ENCODE peak calls at places on chromosome 4, in four cellular contexts. O, N, B and J are unnamed samples.

GRCh38 chr4:83708500-83709175 is 172.7 kb downstream of the GPAT3 start:
- DNase-seq in O (no peak), N (no peak), B (no peak), J (no peak)

GRCh38 chr4:37890501-37891220 is at the start of gene TBC1D1:
- DNase-seq in O (no peak), N (no peak), B (no peak), J (no peak)

GRCh38 chr4:40214661-40215418 is 18.0 kb downstream of the RHOH start:
- DNase-seq in O (no peak), N (no peak), B (no peak), J (no peak)

GRCh38 chr4:109721033-109721432 is 8.8 kb downstream of the PLA2G12A start:
- DNase-seq in O (no peak), N (peak), B (no peak), J (no peak)

GRCh38 chr4:175330652-175331051 is 412.5 kb downstream of the ADAM29 start:
- DNase-seq in O (no peak), N (no peak), B (no peak), J (no peak)

GRCh38 chr4:55124337-55125076 is 888 bp downstream of the KDR start:
- DNase-seq in O (no peak), N (no peak), B (no peak), J (no peak)

GRCh38 chr4:4425119-4425690 is 38.3 kb downstream of the NSG1 start:
- DNase-seq in O (no peak), N (no peak), B (no peak), J (no peak)

GRCh38 chr4:1169691-1170096 is 2.7 kb downstream of the SPON2 start:
- DNase-seq in O (no peak), N (no peak), B (no peak), J (no peak)

GRCh38 chr4:16603178-16603577 is 295.3 kb downstream of the LDB2 start:
- DNase-seq in O (no peak), N (no peak), B (no peak), J (no peak)

GRCh38 chr4:17719106-17719505 is 62.3 kb downstream of the FAM184B start:
- DNase-seq in O (no peak), N (no peak), B (no peak), J (no peak)

GRCh38 chr4:33649015-33649414 is 2595.3 kb downstream of the ARAP2 start:
- DNase-seq in O (no peak), N (no peak), B (no peak), J (peak)

GRCh38 chr4:177005801-177006230 is 213.1 kb upstream of the VEGFC start:
- DNase-seq in O (no peak), N (no peak), B (no peak), J (no peak)

GRCh38 chr4:61555789-61556188 is 355.7 kb downstream of the ADGRL3 start:
- DNase-seq in O (no peak), N (no peak), B (peak), J (no peak)

GRCh38 chr4:152590179-152591031 is 54.5 kb upstream of the FBXW7 start:
- DNase-seq in O (no peak), N (no peak), B (no peak), J (no peak)

GRCh38 chr4:3415471-3416141 is 26.2 kb upstream of the HGFAC start:
- DNase-seq in O (no peak), N (no peak), B (no peak), J (no peak)

GRCh38 chr4:43471950-43472349 is 579.4 kb downstream of the GRXCR1 start:
- DNase-seq in O (no peak), N (no peak), B (peak), J (no peak)

GRCh38 chr4:183444953-183445543 is 612 bp downstream of the CDKN2AIP start:
- DNase-seq in O (no peak), N (no peak), B (no peak), J (no peak)

GRCh38 chr4:22787753-22788389 is 95.1 kb downstream of the GBA3 start:
- DNase-seq in O (no peak), N (no peak), B (no peak), J (no peak)

GRCh38 chr4:48454591-48454990 is 28.6 kb upstream of the SLC10A4 start:
- DNase-seq in O (no peak), N (no peak), B (no peak), J (no peak)

GRCh38 chr4:153060191-153060590 is 124.1 kb downstream of the FHDC1 start:
- DNase-seq in O (no peak), N (no peak), B (no peak), J (no peak)

GRCh38 chr4:137180349-137180748 is 351.9 kb downstream of the PCDH18 start:
- DNase-seq in O (no peak), N (no peak), B (no peak), J (peak)

GRCh38 chr4:122921971-122922876 is at the start of gene NUDT6:
- DNase-seq in O (no peak), N (peak), B (peak), J (no peak)

GRCh38 chr4:3128976-3129375 is 54.5 kb downstream of the HTT start:
- DNase-seq in O (no peak), N (no peak), B (no peak), J (no peak)

GRCh38 chr4:167109859-167110258 is 124.4 kb downstream of the SPOCK3 start:
- DNase-seq in O (no peak), N (no peak), B (no peak), J (no peak)

GRCh38 chr4:114208747-114209146 is 229.3 kb upstream of the ARSJ start:
- DNase-seq in O (no peak), N (no peak), B (no peak), J (no peak)

GRCh38 chr4:25949166-25949748 is 35.2 kb downstream of the SMIM20 start:
- DNase-seq in O (no peak), N (no peak), B (peak), J (no peak)

GRCh38 chr4:53916431-53916889 is 147.9 kb downstream of the CHIC2 start:
- DNase-seq in O (no peak), N (no peak), B (no peak), J (no peak)

GRCh38 chr4:166602068-166602467 is 632.2 kb downstream of the SPOCK3 start:
- DNase-seq in O (no peak), N (no peak), B (no peak), J (no peak)

GRCh38 chr4:5798447-5798846 is 87.4 kb downstream of the EVC start:
- DNase-seq in O (no peak), N (no peak), B (no peak), J (no peak)

GRCh38 chr4:161900110-161900509 is 263.7 kb downstream of the FSTL5 start:
- DNase-seq in O (no peak), N (no peak), B (no peak), J (no peak)

GRCh38 chr4:130125468-130125867 is 1029.5 kb downstream of the C4orf33 start:
- DNase-seq in O (no peak), N (no peak), B (no peak), J (no peak)

GRCh38 chr4:71239365-71239764 is 99.5 kb upstream of the SLC4A4 start:
- DNase-seq in O (no peak), N (no peak), B (no peak), J (no peak)

GRCh38 chr4:22969314-22969896 is 276.7 kb downstream of the GBA3 start:
- DNase-seq in O (no peak), N (no peak), B (peak), J (no peak)

GRCh38 chr4:117898496-117898895 is 135.8 kb upstream of the NDST3 start:
- DNase-seq in O (no peak), N (no peak), B (no peak), J (no peak)

GRCh38 chr4:140349816-140350215 is 23.6 kb upstream of the SCOC start:
- DNase-seq in O (no peak), N (no peak), B (no peak), J (no peak)

GRCh38 chr4:119103263-119103662 is 32.4 kb upstream of the MYOZ2 start:
- DNase-seq in O (no peak), N (no peak), B (peak), J (peak)

GRCh38 chr4:38615847-38616246 is 48.2 kb upstream of the KLF3 start:
- DNase-seq in O (no peak), N (no peak), B (no peak), J (no peak)

GRCh38 chr4:7242766-7243165 is 50.4 kb downstream of the SORCS2 start:
- DNase-seq in O (no peak), N (no peak), B (no peak), J (no peak)

GRCh38 chr4:101236097-101236496 is 111.2 kb downstream of the PPP3CA start:
- DNase-seq in O (no peak), N (no peak), B (no peak), J (no peak)

GRCh38 chr4:101237773-101238172 is 109.6 kb downstream of the PPP3CA start:
- DNase-seq in O (no peak), N (no peak), B (no peak), J (peak)

GRCh38 chr4:101242441-101242840 is 104.9 kb downstream of the PPP3CA start:
- DNase-seq in O (no peak), N (no peak), B (no peak), J (no peak)

GRCh38 chr4:101239685-101240084 is 107.6 kb downstream of the PPP3CA start:
- DNase-seq in O (no peak), N (no peak), B (no peak), J (no peak)

GRCh38 chr4:101238706-101239105 is 108.6 kb downstream of the PPP3CA start:
- DNase-seq in O (no peak), N (no peak), B (no peak), J (no peak)
- TF ChIP-seq CEBPB in O (no peak), N (no peak), B (no peak), J (peak)

DNA sequence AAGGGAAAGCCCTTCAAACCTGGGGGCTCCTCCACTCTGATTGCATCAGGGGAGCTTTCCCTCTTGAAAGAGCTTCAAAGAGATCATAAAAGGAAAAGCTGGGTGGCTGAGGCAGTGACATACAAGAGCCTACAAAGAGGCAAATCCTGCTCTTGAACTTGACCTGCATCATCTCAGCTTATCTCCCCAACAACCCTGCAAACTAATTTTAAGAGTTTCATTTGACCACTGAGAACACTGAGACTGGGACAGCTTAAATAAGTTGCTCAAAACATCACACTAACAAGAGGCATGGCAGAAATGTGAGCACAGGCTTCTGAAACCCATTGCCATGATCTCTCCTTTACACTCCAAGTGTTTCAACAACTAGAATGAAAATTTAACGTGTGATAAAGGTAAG is 101.6 kb upstream of the PPARGC1A start:
- DNase-seq in O (no peak), N (no peak), B (no peak), J (no peak)
- TF ChIP-seq JUND in O (no peak), N (no peak), B (no peak), J (no peak)

DNA sequence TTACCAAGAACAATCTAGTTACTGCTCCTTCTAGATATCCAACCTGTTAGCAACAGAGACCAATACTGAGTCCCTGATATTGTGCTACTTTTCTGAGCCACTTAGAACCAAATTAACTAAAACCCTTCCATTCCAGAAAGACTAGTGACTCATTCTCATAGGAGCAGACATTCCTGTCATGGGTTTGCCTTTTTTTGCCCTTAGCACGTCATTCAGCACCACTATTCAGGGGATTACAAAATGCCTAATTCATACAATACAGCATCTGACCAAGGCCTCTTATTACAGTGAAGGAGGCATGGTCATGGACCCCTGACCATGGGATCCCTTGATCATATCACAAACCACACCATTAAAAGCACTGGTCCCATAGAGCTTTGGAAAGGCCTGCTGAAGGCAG is 123.8 kb upstream of the CXCL13 start:
- DNase-seq in O (no peak), N (no peak), B (no peak), J (no peak)
- TF ChIP-seq REST in O (no peak), N (no peak), B (no peak), J (no peak)

GRCh38 chr4:81454498-81454897 is 17.2 kb downstream of the RASGEF1B start:
- DNase-seq in O (no peak), N (peak), B (no peak), J (no peak)
- TF ChIP-seq CEBPB in O (no peak), N (no peak), B (no peak), J (no peak)

GRCh38 chr4:89196056-89196674 is 84.8 kb downstream of the TIGD2 start:
- DNase-seq in O (no peak), N (no peak), B (no peak), J (peak)
- TF ChIP-seq JUND in O (no peak), N (no peak), B (no peak), J (no peak)

GRCh38 chr4:76989391-76990061 is 40.0 kb downstream of the SEPTIN11 start:
- DNase-seq in O (no peak), N (no peak), B (no peak), J (no peak)

GRCh38 chr4:76984127-76984526 is 34.6 kb downstream of the SEPTIN11 start:
- DNase-seq in O (peak), N (peak), B (peak), J (no peak)

GRCh38 chr4:76984788-76985211 is 35.2 kb downstream of the SEPTIN11 start:
- DNase-seq in O (no peak), N (no peak), B (peak), J (no peak)

GRCh38 chr4:76987685-76988084 is 38.1 kb downstream of the SEPTIN11 start:
- DNase-seq in O (no peak), N (no peak), B (no peak), J (no peak)

GRCh38 chr4:76987153-76987562 is 37.6 kb downstream of the SEPTIN11 start:
- DNase-seq in O (no peak), N (no peak), B (no peak), J (no peak)
- TF ChIP-seq REST in O (no peak), N (no peak), B (no peak), J (no peak)

GRCh38 chr4:88275949-88276515 is 8.3 kb downstream of the PPM1K start:
- DNase-seq in O (no peak), N (no peak), B (no peak), J (no peak)

GRCh38 chr4:88277711-88278025 is 6.7 kb downstream of the PPM1K start:
- DNase-seq in O (no peak), N (no peak), B (no peak), J (no peak)

GRCh38 chr4:88275516-88275915 is 8.8 kb downstream of the PPM1K start:
- DNase-seq in O (no peak), N (no peak), B (no peak), J (no peak)

GRCh38 chr4:88280228-88280795 is 4.0 kb downstream of the PPM1K start:
- DNase-seq in O (no peak), N (no peak), B (no peak), J (no peak)

GRCh38 chr4:88276952-88277710 is 7.2 kb downstream of the PPM1K start:
- DNase-seq in O (no peak), N (no peak), B (no peak), J (no peak)
- TF ChIP-seq CEBPB in O (no peak), N (no peak), B (no peak), J (no peak)

GRCh38 chr4:80137631-80138030 is 59.7 kb upstream of the PRDM8 start:
- DNase-seq in O (no peak), N (no peak), B (no peak), J (no peak)

GRCh38 chr4:80136238-80136637 is 61.1 kb upstream of the PRDM8 start:
- DNase-seq in O (no peak), N (no peak), B (no peak), J (no peak)

GRCh38 chr4:80133240-80133783 is 60.3 kb upstream of the ANTXR2 start:
- DNase-seq in O (no peak), N (no peak), B (no peak), J (no peak)

GRCh38 chr4:80134936-80135701 is 62.1 kb upstream of the ANTXR2 start:
- DNase-seq in O (no peak), N (no peak), B (no peak), J (no peak)

GRCh38 chr4:80135702-80136058 is 61.6 kb upstream of the PRDM8 start:
- DNase-seq in O (no peak), N (no peak), B (no peak), J (no peak)
- TF ChIP-seq JUND in O (no peak), N (no peak), B (no peak), J (no peak)

DNA sequence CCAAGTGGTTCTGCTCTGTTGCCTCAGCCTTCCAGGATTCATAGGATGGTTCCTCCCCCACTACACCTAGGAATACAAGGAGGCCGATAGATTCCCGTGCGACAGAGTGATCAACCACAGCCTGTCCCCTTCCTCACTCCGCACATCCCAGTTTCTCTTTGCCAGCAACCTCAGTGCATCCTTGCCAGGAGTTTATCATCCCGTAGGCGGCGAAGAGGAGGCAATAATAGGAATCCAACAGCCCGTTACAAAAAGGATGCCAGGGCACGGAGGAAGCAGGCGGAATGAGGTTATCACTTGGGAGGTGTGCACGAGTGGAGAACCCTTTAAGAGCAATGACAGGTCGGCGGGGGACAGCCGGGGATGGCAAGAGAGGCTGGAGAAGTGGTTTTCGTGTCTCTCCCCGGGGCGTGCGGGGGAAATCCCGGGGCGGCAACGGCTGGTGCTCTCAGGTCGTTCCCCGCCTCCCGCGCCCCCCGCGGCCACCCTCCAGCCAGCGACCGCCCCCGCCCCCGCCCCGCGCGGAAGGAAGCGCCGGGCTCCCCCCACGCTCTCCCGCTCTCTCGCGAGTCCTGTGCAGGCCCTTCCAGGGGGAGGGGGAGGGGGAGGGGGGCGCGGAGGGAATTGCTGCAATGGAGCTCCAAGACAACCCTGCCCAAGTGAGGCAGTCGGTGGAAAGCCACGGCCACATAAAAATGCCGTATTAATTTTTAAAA is 1.6 kb downstream of the PPP3CA start:
- DNase-seq in O (no peak), N (peak), B (peak), J (no peak)
- TF ChIP-seq REST in O (no peak), N (no peak), B (no peak), J (no peak)